ENCODE peak calls at places on chromosome 17, in eight cellular contexts. P is mesendoderm, M is fibroblast of mammary gland, D is transverse colon, O is brain microvascular endothelial cell, Z is astrocyte of the spinal cord, S is endodermal cell, I is left ventricle myocardium inferior. B is an unnamed sample.

GRCh38 chr17:78391843-78392242 is 13.4 kb downstream of the PGS1 start:
- DNase-seq in P (no peak), M (peak; percentile 54), D (no peak), O (peak; percentile 63), Z (peak; percentile 63), S (no peak), I (no peak), B (peak; percentile 67)

GRCh38 chr17:18185832-18186231 is 2.2 kb downstream of the ALKBH5 start:
- DNase-seq in P (no peak), M (peak; percentile 64), D (no peak), O (no peak), Z (no peak), S (no peak), I (no peak), B (no peak)

GRCh38 chr17:27551701-27552466 is 79.1 kb upstream of the LGALS9 start:
- DNase-seq in P (peak; percentile 88), M (no peak), D (peak; percentile 56), O (no peak), Z (no peak), S (peak; percentile 84), I (no peak), B (no peak)

GRCh38 chr17:4108397-4108796 is 34.4 kb downstream of the ZZEF1 start:
- DNase-seq in P (no peak), M (no peak), D (no peak), O (no peak), Z (no peak), S (no peak), I (no peak), B (no peak)

GRCh38 chr17:45052052-45052772 is 780 bp upstream of the DCAKD start:
- DNase-seq in P (peak; percentile 49), M (peak; percentile 51), D (peak; percentile 68), O (no peak), Z (peak; percentile 28), S (peak; percentile 85), I (no peak), B (no peak)

GRCh38 chr17:58399974-58400373 is 17.4 kb downstream of the RNF43 start:
- DNase-seq in P (no peak), M (no peak), D (no peak), O (no peak), Z (no peak), S (no peak), I (no peak), B (no peak)

GRCh38 chr17:40687106-40687505 is 16.4 kb downstream of the KRT24 start:
- DNase-seq in P (no peak), M (no peak), D (no peak), O (no peak), Z (no peak), S (no peak), I (no peak), B (no peak)

GRCh38 chr17:19448341-19449268 is 37.6 kb downstream of the RNF112 start:
- DNase-seq in P (no peak), M (peak; percentile 99), D (no peak), O (peak; percentile 92), Z (peak; percentile 94), S (peak; percentile 37), I (no peak), B (peak; percentile 94)

GRCh38 chr17:70808596-70808995 is 639.3 kb downstream of the KCNJ2 start:
- DNase-seq in P (peak; percentile 48), M (no peak), D (no peak), O (no peak), Z (no peak), S (peak; percentile 50), I (no peak), B (no peak)

GRCh38 chr17:67238976-67239375 is 6.0 kb downstream of the HELZ start:
- DNase-seq in P (no peak), M (no peak), D (no peak), O (no peak), Z (no peak), S (no peak), I (no peak), B (no peak)

GRCh38 chr17:18948476-18949006 is 3.4 kb upstream of the SLC5A10 start:
- DNase-seq in P (no peak), M (no peak), D (no peak), O (no peak), Z (no peak), S (no peak), I (no peak), B (no peak)

GRCh38 chr17:57528084-57528451 is 217.0 kb downstream of the CCDC182 start:
- DNase-seq in P (no peak), M (no peak), D (no peak), O (no peak), Z (no peak), S (no peak), I (no peak), B (no peak)

GRCh38 chr17:42526031-42526444 is 10.0 kb upstream of the NAGLU start:
- DNase-seq in P (no peak), M (peak; percentile 65), D (peak; percentile 49), O (peak; percentile 66), Z (peak; percentile 34), S (no peak), I (peak; percentile 51), B (peak; percentile 65)

GRCh38 chr17:75508848-75509450 is 6.4 kb downstream of the CASKIN2 start:
- DNase-seq in P (no peak), M (no peak), D (no peak), O (no peak), Z (no peak), S (no peak), I (no peak), B (no peak)

GRCh38 chr17:32757963-32758362 is 119.0 kb downstream of the MYO1D start:
- DNase-seq in P (no peak), M (no peak), D (no peak), O (no peak), Z (peak; percentile 4), S (no peak), I (no peak), B (no peak)

GRCh38 chr17:14748036-14748715 is 447.3 kb downstream of the HS3ST3B1 start:
- DNase-seq in P (no peak), M (peak; percentile 79), D (no peak), O (no peak), Z (no peak), S (no peak), I (no peak), B (no peak)

GRCh38 chr17:72534776-72535175 is 414.0 kb downstream of the SOX9 start:
- DNase-seq in P (no peak), M (no peak), D (no peak), O (no peak), Z (no peak), S (no peak), I (no peak), B (no peak)

GRCh38 chr17:17511971-17512858 is 16.0 kb upstream of the RASD1 start:
- DNase-seq in P (no peak), M (peak; percentile 93), D (no peak), O (peak; percentile 85), Z (peak; percentile 96), S (no peak), I (peak; percentile 9), B (peak; percentile 90)

GRCh38 chr17:77606865-77607210 is 351.7 kb upstream of the TNRC6C start:
- DNase-seq in P (no peak), M (no peak), D (no peak), O (no peak), Z (no peak), S (no peak), I (no peak), B (no peak)

GRCh38 chr17:76528528-76529223 is 8.8 kb downstream of the CYGB start:
- DNase-seq in P (no peak), M (peak; percentile 68), D (no peak), O (no peak), Z (no peak), S (no peak), I (peak; percentile 78), B (peak; percentile 52)
- H3K4me3 ChIP-seq in P (no peak overlapping the region), M (no peak overlapping the region), D (peak overlapping the region; percentile 13), O (no peak overlapping the region), Z (no peak overlapping the region), S (no peak overlapping the region), I (peak overlapping the region; percentile 54), B (no peak overlapping the region)

DNA sequence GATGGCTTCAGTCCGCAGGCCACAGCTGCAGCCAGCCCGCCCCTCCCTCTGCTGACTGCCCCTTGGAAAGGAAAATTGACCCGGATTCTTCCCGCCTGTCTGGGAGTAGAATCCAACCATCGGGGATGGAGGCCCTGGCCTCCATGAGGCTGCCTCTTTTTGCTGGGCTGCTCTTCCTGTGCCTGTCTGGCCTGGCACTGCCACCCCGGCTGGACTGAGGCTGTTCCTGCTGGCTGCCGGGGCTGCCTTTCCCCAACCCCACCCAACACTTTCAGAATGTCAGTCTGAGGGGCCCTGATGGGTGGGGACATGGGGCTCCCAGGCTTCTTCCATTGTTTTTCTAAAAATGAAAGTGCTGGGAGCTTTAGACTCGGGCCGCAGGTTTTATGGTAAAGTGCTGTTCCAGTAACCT is 7.3 kb downstream of the BAHCC1 start:
- DNase-seq in P (peak; percentile 39), M (no peak), D (no peak), O (no peak), Z (no peak), S (no peak), I (peak; percentile 60), B (no peak)
- H3K4me3 ChIP-seq in P (no peak overlapping the region), M (no peak overlapping the region), D (peak overlapping the region; percentile 12), O (no peak overlapping the region), Z (no peak overlapping the region), S (no peak overlapping the region), I (peak overlapping the region; percentile 96), B (no peak overlapping the region)

GRCh38 chr17:35537569-35538209 is at the start of gene SLFN12L:
- DNase-seq in P (no peak), M (no peak), D (no peak), O (no peak), Z (no peak), S (no peak), I (no peak), B (no peak)

GRCh38 chr17:35531170-35531569 is 6.3 kb downstream of the SLFN12L start:
- DNase-seq in P (no peak), M (no peak), D (no peak), O (no peak), Z (no peak), S (no peak), I (no peak), B (no peak)

GRCh38 chr17:35536664-35537160 is 766 bp downstream of the SLFN12L start:
- DNase-seq in P (no peak), M (no peak), D (no peak), O (no peak), Z (no peak), S (no peak), I (no peak), B (no peak)

GRCh38 chr17:35529868-35530267 is 7.6 kb downstream of the SLFN12L start:
- DNase-seq in P (no peak), M (no peak), D (no peak), O (no peak), Z (no peak), S (no peak), I (no peak), B (no peak)

DNA sequence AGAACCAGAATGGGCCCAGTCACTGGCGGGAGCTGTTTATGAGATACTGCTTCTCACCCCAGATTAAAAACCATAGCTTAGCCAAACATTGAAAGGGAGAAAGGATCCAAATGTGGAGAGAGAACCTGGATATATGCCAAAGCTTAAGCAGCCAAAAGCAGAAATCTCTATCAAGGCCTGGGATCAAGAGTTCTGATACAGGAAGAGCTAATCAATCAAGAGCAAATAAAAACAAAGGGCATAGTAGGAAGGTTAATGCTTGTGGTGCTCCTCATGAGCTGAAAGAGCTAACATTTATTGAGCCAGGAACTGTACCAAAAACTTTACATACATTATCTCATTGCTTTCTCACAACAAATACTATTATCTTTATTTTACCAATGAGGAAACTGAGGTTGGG is 2.8 kb downstream of the SLFN12L start:
- DNase-seq in P (no peak), M (no peak), D (no peak), O (no peak), Z (no peak), S (no peak), I (no peak), B (no peak)
- H3K4me3 ChIP-seq in P (no peak overlapping the region), M (no peak overlapping the region), D (peak overlapping the region; percentile 1), O (no peak overlapping the region), Z (no peak overlapping the region), S (no peak overlapping the region), I (no peak overlapping the region), B (no peak overlapping the region)

GRCh38 chr17:83110755-83111154 is 31.3 kb downstream of the METRNL start:
- DNase-seq in P (no peak), M (peak; percentile 40), D (no peak), O (peak; percentile 26), Z (no peak), S (no peak), I (no peak), B (peak; percentile 49)
- H3K4me3 ChIP-seq in P (no peak overlapping the region), M (no peak overlapping the region), D (no peak overlapping the region), O (peak overlapping the region; percentile 26), Z (no peak overlapping the region), S (no peak overlapping the region), I (peak overlapping the region; percentile 59), B (peak overlapping the region; percentile 17)